ENCODE peak calls at places on chromosomes 12 and 14, in nine cellular contexts. One of them, this sample, is unnamed.
A peak's percentile ranks its signal among the peaks of the same experiment; 100 is the strongest.

GRCh38 chr12:80316141-80316700 is 127.8 kb upstream of the PTPRQ start:
- DNase-seq in cardiac muscle cell: no peak
- DNase-seq in tibial nerve: no peak
- DNase-seq in neural progenitor cell: no peak
- DNase-seq in aorta: no peak
- DNase-seq in astrocyte: no peak
- DNase-seq in psoas muscle: no peak
- DNase-seq in Peyer's patch: no peak
- DNase-seq in heart right ventricle: no peak
- DNase-seq in this sample: no peak

GRCh38 chr14:71668942-71669341 is 263.3 kb upstream of the RGS6 start:
- DNase-seq in cardiac muscle cell: no peak
- DNase-seq in tibial nerve: no peak
- DNase-seq in neural progenitor cell: no peak
- DNase-seq in aorta: no peak
- DNase-seq in astrocyte: no peak
- DNase-seq in psoas muscle: no peak
- DNase-seq in Peyer's patch: no peak
- DNase-seq in heart right ventricle: no peak
- DNase-seq in this sample: no peak

GRCh38 chr14:76138758-76139723 is 12.7 kb upstream of the GPATCH2L start:
- DNase-seq in cardiac muscle cell: peak; percentile 60
- DNase-seq in tibial nerve: no peak
- DNase-seq in neural progenitor cell: peak; percentile 94
- DNase-seq in aorta: no peak
- DNase-seq in astrocyte: no peak
- DNase-seq in psoas muscle: no peak
- DNase-seq in Peyer's patch: no peak
- DNase-seq in heart right ventricle: no peak
- DNase-seq in this sample: no peak

GRCh38 chr12:2644678-2645405 is 149.9 kb upstream of the FKBP4 start:
- DNase-seq in cardiac muscle cell: no peak
- DNase-seq in tibial nerve: no peak
- DNase-seq in neural progenitor cell: no peak
- DNase-seq in aorta: no peak
- DNase-seq in astrocyte: no peak
- DNase-seq in psoas muscle: no peak
- DNase-seq in Peyer's patch: peak; percentile 21
- DNase-seq in heart right ventricle: no peak
- DNase-seq in this sample: no peak

GRCh38 chr12:47121146-47121545 is 41.4 kb upstream of the AMIGO2 start:
- DNase-seq in cardiac muscle cell: no peak
- DNase-seq in tibial nerve: no peak
- DNase-seq in neural progenitor cell: no peak
- DNase-seq in aorta: no peak
- DNase-seq in astrocyte: peak; percentile 61
- DNase-seq in psoas muscle: no peak
- DNase-seq in Peyer's patch: no peak
- DNase-seq in heart right ventricle: no peak
- DNase-seq in this sample: no peak

GRCh38 chr12:56146492-56147460 is 5.6 kb upstream of the MYL6B start:
- DNase-seq in cardiac muscle cell: no peak
- DNase-seq in tibial nerve: peak; percentile 31
- DNase-seq in neural progenitor cell: no peak
- DNase-seq in aorta: no peak
- DNase-seq in astrocyte: no peak
- DNase-seq in psoas muscle: no peak
- DNase-seq in Peyer's patch: no peak
- DNase-seq in heart right ventricle: no peak
- DNase-seq in this sample: no peak

GRCh38 chr12:75526655-75527511 is 15.5 kb upstream of the KRR1 start:
- DNase-seq in cardiac muscle cell: peak; percentile 81
- DNase-seq in tibial nerve: no peak
- DNase-seq in neural progenitor cell: peak; percentile 55
- DNase-seq in aorta: no peak
- DNase-seq in astrocyte: peak; percentile 47
- DNase-seq in psoas muscle: no peak
- DNase-seq in Peyer's patch: peak; percentile 49
- DNase-seq in heart right ventricle: no peak
- DNase-seq in this sample: no peak

GRCh38 chr14:45715946-45716345 is 462.9 kb upstream of the MIS18BP1 start:
- DNase-seq in cardiac muscle cell: no peak
- DNase-seq in tibial nerve: no peak
- DNase-seq in neural progenitor cell: no peak
- DNase-seq in aorta: no peak
- DNase-seq in astrocyte: no peak
- DNase-seq in psoas muscle: no peak
- DNase-seq in Peyer's patch: no peak
- DNase-seq in heart right ventricle: no peak
- DNase-seq in this sample: no peak

GRCh38 chr12:57519758-57520007 is 631 bp downstream of the DDIT3 start:
- DNase-seq in cardiac muscle cell: no peak
- DNase-seq in tibial nerve: no peak
- DNase-seq in neural progenitor cell: peak; percentile 76
- DNase-seq in aorta: no peak
- DNase-seq in astrocyte: no peak
- DNase-seq in psoas muscle: no peak
- DNase-seq in Peyer's patch: no peak
- DNase-seq in heart right ventricle: peak; percentile 61
- DNase-seq in this sample: no peak

GRCh38 chr12:182381-182883 is 31.5 kb downstream of the SLC6A12 start:
- DNase-seq in cardiac muscle cell: no peak
- DNase-seq in tibial nerve: no peak
- DNase-seq in neural progenitor cell: no peak
- DNase-seq in aorta: no peak
- DNase-seq in astrocyte: peak; percentile 75
- DNase-seq in psoas muscle: no peak
- DNase-seq in Peyer's patch: no peak
- DNase-seq in heart right ventricle: peak; percentile 51
- DNase-seq in this sample: peak; percentile 64

GRCh38 chr12:45050751-45051489 is at the start of gene DBX2:
- DNase-seq in cardiac muscle cell: peak; percentile 52
- DNase-seq in tibial nerve: no peak
- DNase-seq in neural progenitor cell: peak; percentile 72
- DNase-seq in aorta: peak; percentile 71
- DNase-seq in astrocyte: no peak
- DNase-seq in psoas muscle: no peak
- DNase-seq in Peyer's patch: no peak
- DNase-seq in heart right ventricle: no peak
- DNase-seq in this sample: peak; percentile 24

GRCh38 chr14:45201908-45202307 is 51.1 kb downstream of the MIS18BP1 start:
- DNase-seq in cardiac muscle cell: peak; percentile 26
- DNase-seq in tibial nerve: no peak
- DNase-seq in neural progenitor cell: peak; percentile 12
- DNase-seq in aorta: no peak
- DNase-seq in astrocyte: peak; percentile 27
- DNase-seq in psoas muscle: no peak
- DNase-seq in Peyer's patch: no peak
- DNase-seq in heart right ventricle: no peak
- DNase-seq in this sample: no peak

DNA sequence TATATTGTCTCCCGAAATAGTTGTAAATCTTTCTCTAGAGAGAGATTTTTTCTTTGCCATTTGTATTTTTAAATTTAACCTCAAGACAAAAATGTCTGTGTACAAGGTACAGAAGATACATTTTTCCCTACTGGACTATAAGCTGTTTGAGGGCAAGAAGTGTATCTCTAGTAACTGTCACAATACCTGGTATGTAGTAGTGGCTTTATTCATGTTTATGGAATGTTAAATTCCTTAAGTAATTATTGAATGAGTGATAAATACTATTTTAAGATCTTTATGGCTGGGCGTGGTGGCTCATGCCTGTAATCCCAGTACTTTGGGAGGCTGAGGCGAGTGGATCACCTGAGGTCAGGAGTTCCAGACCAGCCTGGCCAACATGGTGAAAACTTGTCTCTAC is 24.4 kb upstream of the CDK17 start:
- DNase-seq in cardiac muscle cell: no peak
- DNase-seq in tibial nerve: no peak
- DNase-seq in neural progenitor cell: no peak
- DNase-seq in aorta: no peak
- DNase-seq in astrocyte: no peak
- DNase-seq in psoas muscle: no peak
- DNase-seq in Peyer's patch: no peak
- DNase-seq in heart right ventricle: no peak
- DNase-seq in this sample: no peak
- H3K27ac ChIP-seq in cardiac muscle cell: no peak overlapping the region
- H3K27ac ChIP-seq in tibial nerve: no peak overlapping the region
- H3K27ac ChIP-seq in neural progenitor cell: no peak overlapping the region
- H3K27ac ChIP-seq in aorta: no peak overlapping the region
- H3K27ac ChIP-seq in astrocyte: peak overlapping the region; percentile 99
- H3K27ac ChIP-seq in psoas muscle: no peak overlapping the region
- H3K27ac ChIP-seq in Peyer's patch: no peak overlapping the region
- H3K27ac ChIP-seq in heart right ventricle: no peak overlapping the region
- H3K27ac ChIP-seq in this sample: no peak overlapping the region

DNA sequence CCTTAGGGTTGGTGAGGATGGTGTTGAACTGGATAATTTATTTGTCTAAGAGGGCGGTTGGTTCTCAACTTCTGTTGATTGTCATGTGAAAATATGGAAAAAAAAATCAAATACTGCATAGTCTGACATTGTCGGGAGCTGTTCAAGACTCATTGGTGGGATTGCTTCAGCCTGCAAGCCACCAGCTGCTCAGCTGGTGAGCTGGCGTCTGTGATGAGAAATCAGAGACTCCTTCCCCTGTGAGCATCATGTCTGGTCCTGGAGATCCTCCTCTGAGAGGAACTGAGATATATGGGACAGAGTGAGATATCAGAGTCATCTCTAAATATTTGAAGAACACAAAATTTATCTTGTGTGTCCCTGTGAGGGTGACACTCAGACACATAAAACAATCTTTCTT is 49.9 kb downstream of the TRIM9 start:
- DNase-seq in cardiac muscle cell: no peak
- DNase-seq in tibial nerve: no peak
- DNase-seq in neural progenitor cell: no peak
- DNase-seq in aorta: no peak
- DNase-seq in astrocyte: no peak
- DNase-seq in psoas muscle: no peak
- DNase-seq in Peyer's patch: no peak
- DNase-seq in heart right ventricle: no peak
- DNase-seq in this sample: no peak
- H3K4me1 ChIP-seq in cardiac muscle cell: no peaks in the 10 kb centered on the region
- H3K4me1 ChIP-seq in tibial nerve: no peaks in the 10 kb centered on the region
- H3K4me1 ChIP-seq in neural progenitor cell: peaks cover 3% of the 10 kb centered on the region
- H3K4me1 ChIP-seq in aorta: no peaks in the 10 kb centered on the region
- H3K4me1 ChIP-seq in astrocyte: no peaks in the 10 kb centered on the region
- H3K4me1 ChIP-seq in psoas muscle: no peaks in the 10 kb centered on the region
- H3K4me1 ChIP-seq in Peyer's patch: no peaks in the 10 kb centered on the region
- H3K4me1 ChIP-seq in heart right ventricle: no peaks in the 10 kb centered on the region
- H3K4me1 ChIP-seq in this sample: no peaks in the 10 kb centered on the region

GRCh38 chr14:80751285-80751684 is 190.3 kb downstream of the CEP128 start:
- DNase-seq in cardiac muscle cell: no peak
- DNase-seq in tibial nerve: no peak
- DNase-seq in neural progenitor cell: no peak
- DNase-seq in aorta: no peak
- DNase-seq in astrocyte: no peak
- DNase-seq in psoas muscle: no peak
- DNase-seq in Peyer's patch: no peak
- DNase-seq in heart right ventricle: no peak
- DNase-seq in this sample: no peak

DNA sequence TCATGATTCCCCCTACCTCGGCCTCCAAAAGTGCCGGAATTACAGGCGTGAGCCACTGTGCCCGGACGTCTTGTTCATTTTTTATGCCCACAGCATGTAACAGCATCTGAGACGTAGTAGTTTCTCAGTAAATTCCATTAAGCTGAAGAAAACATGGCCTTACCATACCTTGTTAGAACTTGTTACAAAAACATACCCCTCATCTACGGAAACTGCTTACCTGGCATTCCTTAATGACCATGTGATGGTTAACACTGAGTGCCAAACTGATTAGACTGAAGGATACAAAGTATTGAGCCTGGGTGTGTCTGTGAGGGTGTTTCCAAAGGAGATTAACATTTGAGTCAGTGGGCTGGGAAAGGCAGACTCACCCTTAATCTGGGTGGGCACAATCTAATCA is 186.8 kb downstream of the CEP128 start:
- DNase-seq in cardiac muscle cell: no peak
- DNase-seq in tibial nerve: no peak
- DNase-seq in neural progenitor cell: no peak
- DNase-seq in aorta: no peak
- DNase-seq in astrocyte: no peak
- DNase-seq in psoas muscle: no peak
- DNase-seq in Peyer's patch: no peak
- DNase-seq in heart right ventricle: no peak
- DNase-seq in this sample: no peak
- H3K4me3 ChIP-seq in cardiac muscle cell: no peak overlapping the region
- H3K4me3 ChIP-seq in tibial nerve: no peak overlapping the region
- H3K4me3 ChIP-seq in neural progenitor cell: no peak overlapping the region
- H3K4me3 ChIP-seq in aorta: no peak overlapping the region
- H3K4me3 ChIP-seq in astrocyte: no peak overlapping the region
- H3K4me3 ChIP-seq in psoas muscle: no peak overlapping the region
- H3K4me3 ChIP-seq in Peyer's patch: no peak overlapping the region
- H3K4me3 ChIP-seq in heart right ventricle: no peak overlapping the region
- H3K4me3 ChIP-seq in this sample: no peak overlapping the region

GRCh38 chr14:65069874-65070709 is 32.2 kb downstream of the MAX start:
- DNase-seq in cardiac muscle cell: no peak
- DNase-seq in tibial nerve: no peak
- DNase-seq in neural progenitor cell: no peak
- DNase-seq in aorta: no peak
- DNase-seq in astrocyte: no peak
- DNase-seq in psoas muscle: no peak
- DNase-seq in Peyer's patch: peak; percentile 87
- DNase-seq in heart right ventricle: no peak
- DNase-seq in this sample: no peak

GRCh38 chr14:65072937-65073336 is 29.4 kb downstream of the MAX start:
- DNase-seq in cardiac muscle cell: peak; percentile 16
- DNase-seq in tibial nerve: no peak
- DNase-seq in neural progenitor cell: no peak
- DNase-seq in aorta: no peak
- DNase-seq in astrocyte: no peak
- DNase-seq in psoas muscle: no peak
- DNase-seq in Peyer's patch: peak; percentile 65
- DNase-seq in heart right ventricle: no peak
- DNase-seq in this sample: no peak

GRCh38 chr14:65071544-65071943 is 30.8 kb downstream of the MAX start:
- DNase-seq in cardiac muscle cell: no peak
- DNase-seq in tibial nerve: no peak
- DNase-seq in neural progenitor cell: no peak
- DNase-seq in aorta: no peak
- DNase-seq in astrocyte: no peak
- DNase-seq in psoas muscle: no peak
- DNase-seq in Peyer's patch: no peak
- DNase-seq in heart right ventricle: no peak
- DNase-seq in this sample: no peak

GRCh38 chr14:65072256-65072655 is 30.1 kb downstream of the MAX start:
- DNase-seq in cardiac muscle cell: no peak
- DNase-seq in tibial nerve: no peak
- DNase-seq in neural progenitor cell: no peak
- DNase-seq in aorta: no peak
- DNase-seq in astrocyte: no peak
- DNase-seq in psoas muscle: no peak
- DNase-seq in Peyer's patch: no peak
- DNase-seq in heart right ventricle: no peak
- DNase-seq in this sample: no peak

DNA sequence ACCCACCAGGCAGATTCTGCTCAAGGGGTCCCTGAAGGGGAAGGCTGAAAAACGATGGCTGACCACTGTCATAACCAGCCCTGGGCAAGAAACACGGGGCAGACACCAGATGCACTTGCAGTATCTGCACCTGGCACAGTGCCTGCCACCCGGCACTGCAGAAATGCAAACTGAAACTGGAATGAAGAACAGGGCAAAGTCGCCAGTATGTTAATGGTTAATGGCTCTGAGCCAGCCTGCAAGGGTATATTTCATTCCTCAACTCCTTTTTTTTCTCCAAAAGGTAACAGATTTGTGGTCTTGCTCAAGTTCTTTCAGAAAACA is 31.6 kb downstream of the MAX start:
- DNase-seq in cardiac muscle cell: no peak
- DNase-seq in tibial nerve: no peak
- DNase-seq in neural progenitor cell: no peak
- DNase-seq in aorta: no peak
- DNase-seq in astrocyte: no peak
- DNase-seq in psoas muscle: no peak
- DNase-seq in Peyer's patch: peak; percentile 78
- DNase-seq in heart right ventricle: no peak
- DNase-seq in this sample: no peak
- H3K27ac ChIP-seq in cardiac muscle cell: no peak overlapping the region
- H3K27ac ChIP-seq in tibial nerve: no peak overlapping the region
- H3K27ac ChIP-seq in neural progenitor cell: no peak overlapping the region
- H3K27ac ChIP-seq in aorta: no peak overlapping the region
- H3K27ac ChIP-seq in astrocyte: no peak overlapping the region
- H3K27ac ChIP-seq in psoas muscle: peak overlapping the region; percentile 31
- H3K27ac ChIP-seq in Peyer's patch: no peak overlapping the region
- H3K27ac ChIP-seq in heart right ventricle: no peak overlapping the region
- H3K27ac ChIP-seq in this sample: no peak overlapping the region

This sample was measured in SJSA1.